ENCODE peak calls at places on chromosomes 3 and 15, in five cellular contexts. J, B, E, I and A are unnamed samples.
A peak's percentile ranks its signal among the peaks of the same experiment; 100 is the strongest.

GRCh38 chr15:64474846-64475245 is 14.5 kb downstream of the ZNF609 start:
- DNase-seq in J (no peak), B (no peak), E (no peak), I (no peak), A (no peak)

GRCh38 chr3:70813306-70813705 is 500.9 kb upstream of the MDFIC2 start:
- DNase-seq in J (no peak), B (no peak), E (no peak), I (peak; percentile 51), A (no peak)

GRCh38 chr3:42205800-42206514 is 60.0 kb downstream of the CCK start:
- DNase-seq in J (no peak), B (peak; percentile 14), E (no peak), I (no peak), A (no peak)

GRCh38 chr3:183253961-183254815 is 1.1 kb downstream of the B3GNT5 start:
- DNase-seq in J (peak; percentile 53), B (peak; percentile 65), E (peak; percentile 47), I (peak; percentile 63), A (no peak)

GRCh38 chr3:184005981-184006507 is 11.6 kb downstream of the ABCC5 start:
- DNase-seq in J (peak; percentile 68), B (peak; percentile 68), E (peak; percentile 75), I (peak; percentile 14), A (peak; percentile 81)

GRCh38 chr15:85379403-85380131 is 836 bp upstream of the AKAP13 start:
- DNase-seq in J (no peak), B (no peak), E (no peak), I (peak; percentile 58), A (peak; percentile 32)

GRCh38 chr3:143875566-143875965 is 27.3 kb upstream of the SLC9A9 start:
- DNase-seq in J (no peak), B (no peak), E (no peak), I (no peak), A (no peak)

GRCh38 chr3:45628746-45629145 is 34.2 kb downstream of the LIMD1 start:
- DNase-seq in J (no peak), B (no peak), E (no peak), I (no peak), A (no peak)

GRCh38 chr3:117666827-117667226 is 957.2 kb downstream of the TUSC7 start:
- DNase-seq in J (no peak), B (no peak), E (no peak), I (no peak), A (no peak)

GRCh38 chr3:147113293-147114045 is 292.9 kb downstream of the ZIC4 start:
- DNase-seq in J (no peak), B (no peak), E (no peak), I (peak; percentile 87), A (no peak)

GRCh38 chr3:36992806-36993325 is at the start of gene EPM2AIP1:
- DNase-seq in J (peak; percentile 96), B (peak; percentile 100), E (no peak), I (peak; percentile 100), A (peak; percentile 100)

GRCh38 chr3:170809021-170809974 is 60.7 kb downstream of the RPL22L1 start:
- DNase-seq in J (no peak), B (no peak), E (peak; percentile 76), I (peak; percentile 86), A (no peak)

GRCh38 chr3:103991461-103992115 is 1375.1 kb upstream of the ALCAM start:
- DNase-seq in J (no peak), B (no peak), E (no peak), I (peak; percentile 15), A (no peak)

GRCh38 chr3:40588406-40588805 is 63.6 kb downstream of the ZNF621 start:
- DNase-seq in J (no peak), B (no peak), E (peak; percentile 20), I (no peak), A (no peak)

DNA sequence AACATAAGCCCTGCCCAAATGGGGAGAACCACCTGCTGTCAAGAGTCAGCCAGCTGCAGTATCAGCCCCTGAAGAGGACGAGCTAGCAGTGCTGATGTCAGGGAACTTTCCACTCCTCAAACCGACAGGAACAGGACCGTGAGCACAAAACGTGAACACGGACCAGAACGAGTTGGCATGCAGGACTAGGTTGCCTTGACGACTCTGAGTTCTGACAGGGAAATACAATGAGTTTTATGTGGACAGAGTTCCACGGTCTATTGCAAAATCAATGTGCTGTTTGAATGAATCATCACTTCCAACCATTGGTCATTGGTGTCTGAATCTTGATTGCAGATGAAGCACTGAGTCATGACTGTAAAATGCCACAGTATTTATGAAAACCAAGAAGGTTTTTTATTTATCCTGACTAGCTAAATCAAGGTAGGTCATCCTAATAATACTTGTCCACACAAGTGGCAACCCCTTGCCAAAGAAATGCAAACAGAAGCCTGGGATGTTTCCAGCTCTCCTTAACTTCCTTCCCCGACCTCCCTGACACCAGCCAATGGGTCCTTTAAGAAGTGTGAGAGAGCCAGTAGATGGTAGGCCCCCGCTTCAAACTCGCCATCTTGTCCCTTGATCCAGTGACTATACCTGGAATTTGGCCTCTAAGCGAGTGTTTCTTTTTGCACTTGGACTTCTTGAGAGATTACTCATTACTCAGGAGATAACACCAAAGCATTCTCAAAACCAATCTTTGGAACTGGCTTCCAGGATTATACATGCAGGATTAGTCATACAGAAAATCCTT is 119.6 kb downstream of the ASB7 start:
- DNase-seq in J (peak; percentile 73), B (peak; percentile 96), E (no peak), I (peak; percentile 99), A (peak; percentile 84)
- H3K27ac ChIP-seq in J (peak overlapping the region; percentile 65), B (peak overlapping the region; percentile 83), E (no peak overlapping the region), I (peak overlapping the region; percentile 100), A (peak overlapping the region; percentile 76)

DNA sequence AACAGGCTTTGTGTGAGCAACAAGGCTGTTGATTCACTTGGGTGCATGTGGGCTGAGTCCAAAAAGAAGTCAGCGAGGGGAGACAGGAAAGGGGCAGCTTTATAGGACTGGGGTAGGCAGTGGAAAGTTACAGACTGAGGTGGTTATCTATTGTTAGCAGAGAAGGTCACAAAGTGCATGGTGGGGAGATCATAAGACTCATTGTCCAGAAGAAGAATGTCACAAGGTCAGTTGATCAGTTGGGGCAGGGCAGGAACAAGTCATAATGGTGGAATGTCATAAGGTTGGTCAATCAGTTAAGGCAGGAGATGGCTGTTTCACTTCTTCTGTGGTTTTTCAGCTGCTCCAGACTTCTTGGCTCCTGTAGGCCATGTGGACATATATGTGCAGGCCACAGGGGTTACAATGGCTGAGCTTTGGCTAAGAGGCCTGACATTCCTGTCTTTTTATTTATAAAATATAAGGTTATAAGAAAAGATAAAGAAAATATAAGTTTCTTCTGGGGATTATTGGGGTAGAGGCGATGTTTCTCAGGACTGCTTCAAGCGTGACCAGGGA is 69.5 kb upstream of the SNTN start:
- DNase-seq in J (no peak), B (no peak), E (no peak), I (peak; percentile 29), A (no peak)
- H3K4me3 ChIP-seq in J (no peak overlapping the region), B (no peak overlapping the region), E (no peak overlapping the region), I (no peak overlapping the region), A (no peak overlapping the region)

GRCh38 chr3:57923101-57923500 is 85.1 kb upstream of the FLNB start:
- DNase-seq in J (no peak), B (no peak), E (no peak), I (no peak), A (no peak)

GRCh38 chr3:57917611-57918010 is 90.6 kb upstream of the FLNB start:
- DNase-seq in J (no peak), B (no peak), E (no peak), I (peak; percentile 31), A (no peak)

GRCh38 chr3:57919987-57920386 is 88.2 kb upstream of the FLNB start:
- DNase-seq in J (no peak), B (no peak), E (no peak), I (no peak), A (no peak)

GRCh38 chr3:57918123-57918837 is 89.9 kb upstream of the FLNB start:
- DNase-seq in J (no peak), B (no peak), E (no peak), I (peak; percentile 95), A (no peak)
- H3K27ac ChIP-seq in J (peak overlapping the region; percentile 7), B (peak overlapping the region; percentile 93), E (no peak overlapping the region), I (peak overlapping the region; percentile 72), A (no peak overlapping the region)

GRCh38 chr3:64561503-64561810 is 126.3 kb downstream of the ADAMTS9 start:
- DNase-seq in J (no peak), B (peak; percentile 69), E (no peak), I (no peak), A (no peak)

GRCh38 chr3:64559658-64560057 is 128.1 kb downstream of the ADAMTS9 start:
- DNase-seq in J (no peak), B (no peak), E (no peak), I (no peak), A (no peak)

GRCh38 chr3:64563776-64564175 is 124.0 kb downstream of the ADAMTS9 start:
- DNase-seq in J (no peak), B (no peak), E (no peak), I (no peak), A (no peak)

GRCh38 chr3:64555351-64555750 is 132.4 kb downstream of the ADAMTS9 start:
- DNase-seq in J (no peak), B (no peak), E (no peak), I (no peak), A (no peak)

GRCh38 chr3:64560802-64561502 is 126.8 kb downstream of the ADAMTS9 start:
- DNase-seq in J (no peak), B (no peak), E (no peak), I (peak; percentile 5), A (no peak)
- H3K4me3 ChIP-seq in J (peak overlapping the region; percentile 41), B (peak overlapping the region; percentile 34), E (no peak overlapping the region), I (no peak overlapping the region), A (no peak overlapping the region)

DNA sequence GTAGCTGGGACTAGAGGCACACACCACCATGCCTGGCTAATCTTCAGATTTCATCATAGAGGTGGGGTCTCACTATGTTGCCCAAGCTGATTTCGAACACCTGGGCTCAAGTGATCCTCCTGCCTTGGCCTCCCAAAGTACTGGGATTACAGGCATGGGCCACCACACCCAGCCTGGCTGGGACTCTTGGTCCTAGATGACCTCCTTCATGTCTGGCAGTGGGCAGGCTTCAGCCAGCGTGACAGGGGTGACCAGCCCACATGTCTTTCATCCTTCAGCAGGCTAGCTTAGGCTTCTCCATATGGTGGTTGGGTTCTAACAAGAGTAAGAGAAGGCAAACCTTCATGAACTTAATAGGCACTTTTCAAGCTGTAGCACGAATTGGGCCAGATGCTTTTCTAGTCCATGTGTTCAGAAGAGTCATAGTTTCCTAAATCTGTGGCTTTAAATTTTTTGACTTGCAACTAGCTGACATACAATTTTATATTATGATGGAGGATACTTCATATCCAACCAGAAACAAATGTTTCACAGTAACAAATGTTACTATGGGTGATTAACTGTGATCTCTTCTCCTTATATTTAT is 7.7 kb downstream of the GPD1L start:
- DNase-seq in J (no peak), B (no peak), E (no peak), I (no peak), A (no peak)
- H3K27ac ChIP-seq in J (peak overlapping the region; percentile 12), B (no peak overlapping the region), E (no peak overlapping the region), I (no peak overlapping the region), A (no peak overlapping the region)